ENCODE peak calls at places on chromosome 1, in nine cellular contexts. B is Right ventricle myocardium superior; P is activated naive CD4-positive, alpha-beta T cell treated with Interleukin-2 at 50 U/mL for 16 hours; H is stimulated activated CD4-positive, alpha-beta T cell treated with anti-CD3 and anti-CD28 coated beads, TNF-alpha, amount 100 ng/mL, for 24 hours; E is M059J; Q is A549; K is adipocyte; V is amniotic stem cell; C is amygdala. Y is an unnamed sample.

GRCh38 chr1:40757084-40757483 is 26.5 kb upstream of the KCNQ4 start:
- DNase-seq in B (no peak), P (no peak), H (no peak), E (no peak), Q (no peak), K (no peak), V (no peak), C (no peak), Y (no peak)

GRCh38 chr1:46622341-46622740 is 5.7 kb upstream of the MOB3C start:
- DNase-seq in B (no peak), P (no peak), H (no peak), E (peak; percentile 66), Q (peak; percentile 44), K (peak; percentile 26), V (no peak), C (no peak), Y (no peak)

GRCh38 chr1:16386454-16387113 is 19.5 kb downstream of the SZRD1 start:
- DNase-seq in B (peak; percentile 39), P (no peak), H (no peak), E (peak; percentile 94), Q (peak; percentile 48), K (peak; percentile 92), V (peak; percentile 88), C (no peak), Y (peak; percentile 63)

GRCh38 chr1:53905509-53905908 is 11.5 kb downstream of the DIO1 start:
- DNase-seq in B (no peak), P (no peak), H (no peak), E (no peak), Q (no peak), K (no peak), V (no peak), C (no peak), Y (no peak)

GRCh38 chr1:93629101-93630059 is 52.3 kb downstream of the BCAR3 start:
- DNase-seq in B (no peak), P (peak; percentile 34), H (peak; percentile 37), E (peak; percentile 81), Q (peak; percentile 43), K (peak; percentile 91), V (peak; percentile 66), C (no peak), Y (peak; percentile 77)

GRCh38 chr1:161473363-161473762 is 31.9 kb upstream of the FCGR2A start:
- DNase-seq in B (no peak), P (no peak), H (no peak), E (peak; percentile 35), Q (no peak), K (peak; percentile 15), V (no peak), C (no peak), Y (no peak)

GRCh38 chr1:160081261-160081936 is at the start of gene KCNJ9:
- DNase-seq in B (no peak), P (no peak), H (no peak), E (peak; percentile 20), Q (no peak), K (peak; percentile 34), V (no peak), C (peak; percentile 58), Y (no peak)

GRCh38 chr1:99735852-99736251 is 30.6 kb downstream of the FRRS1 start:
- DNase-seq in B (no peak), P (no peak), H (no peak), E (no peak), Q (no peak), K (no peak), V (no peak), C (no peak), Y (no peak)

GRCh38 chr1:15950302-15950701 is 25.6 kb downstream of the ZBTB17 start:
- DNase-seq in B (no peak), P (peak; percentile 72), H (peak; percentile 49), E (no peak), Q (no peak), K (no peak), V (no peak), C (no peak), Y (no peak)

GRCh38 chr1:55898191-55898590 is 681.2 kb downstream of the PLPP3 start:
- DNase-seq in B (no peak), P (no peak), H (no peak), E (peak; percentile 76), Q (no peak), K (peak; percentile 62), V (no peak), C (no peak), Y (no peak)

GRCh38 chr1:32393136-32393535 is 1.1 kb downstream of the BSDC1 start:
- DNase-seq in B (no peak), P (peak; percentile 9), H (no peak), E (no peak), Q (no peak), K (peak; percentile 15), V (no peak), C (no peak), Y (no peak)

GRCh38 chr1:231240531-231240882 is 505 bp upstream of the GNPAT start:
- DNase-seq in B (no peak), P (no peak), H (peak; percentile 4), E (peak; percentile 33), Q (no peak), K (peak; percentile 50), V (no peak), C (no peak), Y (no peak)

GRCh38 chr1:40381268-40382109 is 8.0 kb downstream of the SMAP2 start:
- DNase-seq in B (no peak), P (no peak), H (no peak), E (no peak), Q (no peak), K (no peak), V (no peak), C (no peak), Y (no peak)

GRCh38 chr1:184854456-184855180 is 100.0 kb upstream of the EDEM3 start:
- DNase-seq in B (no peak), P (no peak), H (no peak), E (peak; percentile 60), Q (no peak), K (peak; percentile 26), V (no peak), C (no peak), Y (no peak)

GRCh38 chr1:167057297-167057688 is 32.9 kb downstream of the GPA33 start:
- DNase-seq in B (no peak), P (no peak), H (no peak), E (peak; percentile 77), Q (peak; percentile 51), K (peak; percentile 1), V (no peak), C (peak; percentile 10), Y (no peak)

GRCh38 chr1:192238421-192238820 is 78.4 kb upstream of the RGS21 start:
- DNase-seq in B (no peak), P (no peak), H (no peak), E (no peak), Q (no peak), K (no peak), V (no peak), C (no peak), Y (no peak)

GRCh38 chr1:90614872-90615271 is 102.2 kb downstream of the BARHL2 start:
- DNase-seq in B (no peak), P (no peak), H (no peak), E (no peak), Q (no peak), K (no peak), V (no peak), C (no peak), Y (no peak)

GRCh38 chr1:60878323-60878722 is 204.0 kb upstream of the NFIA start:
- DNase-seq in B (no peak), P (no peak), H (no peak), E (no peak), Q (no peak), K (no peak), V (no peak), C (no peak), Y (no peak)

GRCh38 chr1:223712184-223712855 is at the start of gene CAPN2:
- DNase-seq in B (peak; percentile 91), P (peak; percentile 55), H (no peak), E (peak; percentile 87), Q (peak; percentile 84), K (peak; percentile 97), V (peak; percentile 76), C (peak; percentile 69), Y (peak; percentile 78)

GRCh38 chr1:226736908-226737818 is 1.9 kb downstream of the ITPKB start:
- DNase-seq in B (peak; percentile 66), P (peak; percentile 66), H (no peak), E (no peak), Q (no peak), K (peak; percentile 71), V (peak; percentile 2), C (peak; percentile 62), Y (no peak)

GRCh38 chr1:201877877-201878339 is 10.8 kb upstream of the SHISA4 start:
- DNase-seq in B (no peak), P (no peak), H (no peak), E (peak; percentile 75), Q (peak; percentile 58), K (peak; percentile 73), V (peak; percentile 59), C (no peak), Y (no peak)

GRCh38 chr1:174189424-174190062 is 30.2 kb downstream of the RABGAP1L start:
- DNase-seq in B (no peak), P (no peak), H (no peak), E (peak; percentile 17), Q (no peak), K (no peak), V (no peak), C (no peak), Y (no peak)

GRCh38 chr1:212401838-212402582 is 12.7 kb downstream of the PACC1 start:
- DNase-seq in B (no peak), P (no peak), H (no peak), E (peak; percentile 57), Q (no peak), K (peak; percentile 13), V (no peak), C (no peak), Y (peak; percentile 21)

GRCh38 chr1:212915245-212916091 is 34.9 kb upstream of the VASH2 start:
- DNase-seq in B (peak; percentile 70), P (no peak), H (no peak), E (peak; percentile 18), Q (peak; percentile 92), K (peak; percentile 28), V (no peak), C (peak; percentile 5), Y (peak; percentile 26)

GRCh38 chr1:1225238-1225845 is 6.5 kb downstream of the SDF4 start:
- DNase-seq in B (no peak), P (no peak), H (no peak), E (no peak), Q (no peak), K (no peak), V (no peak), C (no peak), Y (no peak)

GRCh38 chr1:42886800-42887199 is 40.4 kb downstream of the ZNF691 start:
- DNase-seq in B (no peak), P (no peak), H (no peak), E (no peak), Q (no peak), K (no peak), V (no peak), C (no peak), Y (no peak)

GRCh38 chr1:53049574-53049967 is 12.4 kb upstream of the PODN start:
- DNase-seq in B (no peak), P (no peak), H (no peak), E (no peak), Q (no peak), K (no peak), V (no peak), C (no peak), Y (no peak)

GRCh38 chr1:197660389-197660788 is 114.9 kb downstream of the DENND1B start:
- DNase-seq in B (no peak), P (no peak), H (no peak), E (peak; percentile 9), Q (no peak), K (peak; percentile 31), V (no peak), C (no peak), Y (no peak)

GRCh38 chr1:95154096-95154495 is 36.9 kb downstream of the TLCD4 start:
- DNase-seq in B (no peak), P (no peak), H (no peak), E (no peak), Q (no peak), K (no peak), V (no peak), C (no peak), Y (no peak)

GRCh38 chr1:68827261-68827660 is 330.4 kb upstream of the DEPDC1 start:
- DNase-seq in B (no peak), P (no peak), H (no peak), E (no peak), Q (no peak), K (no peak), V (no peak), C (no peak), Y (no peak)